ENCODE peak calls at places on chromosomes 16 and 17, in five cellular contexts. V, A, S, W and U are unnamed samples. For H3K27me3 and H3K4me1, the result is how much of the 10 kb centered on the place peaks cover.

GRCh38 chr16:58045096-58045495 is 19.5 kb downstream of the MMP15 start:
- DNase-seq in V (no peak), A (no peak), S (no peak), W (no peak), U (no peak)

GRCh38 chr16:86517652-86518258 is 7.4 kb downstream of the FOXF1 start:
- DNase-seq in V (peak), A (peak), S (peak), W (no peak), U (no peak)

GRCh38 chr17:52758481-52758880 is 600.0 kb upstream of the CA10 start:
- DNase-seq in V (no peak), A (no peak), S (no peak), W (no peak), U (no peak)

GRCh38 chr16:80318107-80318506 is 222.7 kb upstream of the DYNLRB2 start:
- DNase-seq in V (no peak), A (no peak), S (no peak), W (no peak), U (no peak)

GRCh38 chr16:85674418-85674755 is 14.4 kb downstream of the GINS2 start:
- DNase-seq in V (no peak), A (no peak), S (no peak), W (no peak), U (no peak)

GRCh38 chr17:79801156-79802038 is 4.5 kb upstream of the CBX8 start:
- DNase-seq in V (no peak), A (no peak), S (no peak), W (no peak), U (no peak)

GRCh38 chr17:28491860-28492259 is 14.3 kb upstream of the FOXN1 start:
- DNase-seq in V (no peak), A (no peak), S (no peak), W (no peak), U (no peak)

GRCh38 chr17:42329025-42329976 is 41.0 kb downstream of the STAT5A start:
- DNase-seq in V (no peak), A (no peak), S (no peak), W (no peak), U (no peak)

GRCh38 chr17:47785538-47786123 is 36.0 kb downstream of the OSBPL7 start:
- DNase-seq in V (no peak), A (no peak), S (no peak), W (no peak), U (no peak)

GRCh38 chr17:60744355-60744958 is 66.8 kb downstream of the BCAS3 start:
- DNase-seq in V (no peak), A (no peak), S (no peak), W (no peak), U (no peak)

GRCh38 chr16:20901441-20902112 is 1.0 kb downstream of the LYRM1 start:
- DNase-seq in V (peak), A (peak), S (no peak), W (no peak), U (peak)

GRCh38 chr16:31458073-31458834 is 1.0 kb upstream of the ARMC5 start:
- DNase-seq in V (peak), A (no peak), S (no peak), W (no peak), U (peak)

GRCh38 chr16:57537194-57537505 is 779 bp upstream of the CCDC102A start:
- DNase-seq in V (no peak), A (no peak), S (no peak), W (no peak), U (no peak)

GRCh38 chr16:6725634-6726331 is 606.9 kb upstream of the RBFOX1 start:
- DNase-seq in V (no peak), A (peak), S (no peak), W (no peak), U (no peak)

GRCh38 chr16:86244936-86245335 is 265.4 kb upstream of the FOXF1 start:
- DNase-seq in V (no peak), A (no peak), S (no peak), W (no peak), U (no peak)

GRCh38 chr16:9415588-9415987 is 324.1 kb downstream of the HAPSTR1 start:
- DNase-seq in V (no peak), A (no peak), S (no peak), W (no peak), U (no peak)

GRCh38 chr16:12178251-12178990 is 201.9 kb downstream of the SNX29 start:
- DNase-seq in V (no peak), A (no peak), S (no peak), W (no peak), U (no peak)

GRCh38 chr16:11152205-11152604 is 103.8 kb downstream of the SOCS1 start:
- DNase-seq in V (no peak), A (no peak), S (no peak), W (no peak), U (no peak)

GRCh38 chr17:82281502-82282238 is 8.2 kb upstream of the CSNK1D start:
- DNase-seq in V (no peak), A (no peak), S (no peak), W (peak), U (no peak)

GRCh38 chr16:1351582-1352362 is at the start of the genes GNPTG and TSR3:
- DNase-seq in V (peak), A (peak), S (peak), W (peak), U (peak)

GRCh38 chr17:12136646-12137045 is 116.0 kb downstream of the MAP2K4 start:
- DNase-seq in V (no peak), A (no peak), S (no peak), W (no peak), U (no peak)

GRCh38 chr16:23172549-23172948 is 10.0 kb upstream of the SCNN1G start:
- DNase-seq in V (no peak), A (no peak), S (no peak), W (no peak), U (no peak)

GRCh38 chr17:33166472-33166871 is 126.6 kb downstream of the ASIC2 start:
- DNase-seq in V (no peak), A (no peak), S (no peak), W (no peak), U (no peak)

GRCh38 chr17:30921544-30922196 is at the start of gene ADAP2:
- DNase-seq in V (no peak), A (peak), S (no peak), W (no peak), U (peak)

GRCh38 chr16:66131895-66132294 is 234.6 kb upstream of the CDH5 start:
- DNase-seq in V (no peak), A (no peak), S (no peak), W (no peak), U (no peak)

GRCh38 chr17:2023692-2024571 is 1.2 kb downstream of the RTN4RL1 start:
- DNase-seq in V (peak), A (peak), S (no peak), W (no peak), U (peak)

GRCh38 chr16:55655709-55656694 is at the start of gene SLC6A2:
- DNase-seq in V (no peak), A (no peak), S (no peak), W (no peak), U (no peak)

GRCh38 chr16:57264950-57265371 is 19.5 kb downstream of the PLLP start:
- DNase-seq in V (no peak), A (no peak), S (no peak), W (no peak), U (no peak)

GRCh38 chr16:57984443-57985203 is 13.7 kb upstream of the CNGB1 start:
- DNase-seq in V (peak), A (peak), S (peak), W (no peak), U (peak)

GRCh38 chr16:397736-398332 is 835 bp downstream of the NME4 start:
- DNase-seq in V (peak), A (peak), S (no peak), W (no peak), U (peak)

GRCh38 chr17:14048169-14048568 is 21.1 kb upstream of the COX10 start:
- DNase-seq in V (no peak), A (no peak), S (no peak), W (no peak), U (no peak)

GRCh38 chr17:57343717-57344116 is 87.4 kb downstream of the MSI2 start:
- DNase-seq in V (no peak), A (no peak), S (no peak), W (no peak), U (no peak)

GRCh38 chr17:76071497-76072148 is 694 bp downstream of the SRP68 start:
- DNase-seq in V (no peak), A (no peak), S (no peak), W (no peak), U (no peak)

GRCh38 chr16:73949574-73950348 is 346.9 kb upstream of the PSMD7 start:
- DNase-seq in V (no peak), A (peak), S (no peak), W (no peak), U (no peak)

GRCh38 chr17:64006361-64007088 is 8.4 kb downstream of the PRR29 start:
- DNase-seq in V (no peak), A (no peak), S (no peak), W (no peak), U (peak)

GRCh38 chr17:77696151-77696719 is 262.3 kb upstream of the TNRC6C start:
- DNase-seq in V (no peak), A (no peak), S (no peak), W (no peak), U (no peak)
- H3K27me3 ChIP-seq in V (under half), A (under half), S (under half), W (under half), U (half or more)

DNA sequence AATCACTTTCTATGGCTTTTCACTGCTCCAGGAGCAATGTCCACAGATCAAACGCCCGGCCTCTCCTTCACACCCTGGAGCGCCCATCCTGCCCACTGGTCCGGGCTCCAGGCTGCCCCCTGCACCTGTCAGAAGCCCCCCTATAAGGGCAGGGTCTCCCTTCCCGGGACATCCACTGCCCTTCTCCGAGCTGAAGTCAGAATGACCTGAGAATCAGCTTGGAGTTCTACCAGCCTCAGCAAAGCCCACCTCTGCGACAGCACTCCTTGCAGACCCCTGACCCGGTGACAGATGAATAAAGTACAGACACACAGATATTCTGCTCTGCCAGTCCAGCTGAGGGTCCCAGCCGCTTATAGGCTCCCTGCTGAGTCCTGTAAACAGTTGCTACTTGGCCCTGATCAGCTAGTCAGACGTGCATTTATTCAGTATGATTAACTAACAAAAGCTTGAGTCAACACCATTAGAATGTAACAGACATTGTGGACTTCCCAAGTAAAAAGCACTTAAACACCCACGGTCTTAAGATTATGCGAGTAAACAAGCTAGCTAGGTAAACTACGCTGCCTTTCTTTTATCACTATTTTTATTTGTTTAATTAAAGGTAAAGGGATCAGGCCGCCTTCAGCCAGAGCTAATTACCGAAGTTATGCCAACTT is 4.8 kb downstream of the SLC7A5 start:
- DNase-seq in V (no peak), A (no peak), S (no peak), W (no peak), U (no peak)
- H3K4me1 ChIP-seq in V (under half), A (under half), S (under half), W (under half), U (under half)

GRCh38 chr16:68237243-68238028 is 1.5 kb upstream of the ESRP2 start:
- DNase-seq in V (peak), A (peak), S (peak), W (peak), U (peak)
- TF ChIP-seq EP300 in V (peak), A (peak), S (no peak), W (no peak), U (no peak)

DNA sequence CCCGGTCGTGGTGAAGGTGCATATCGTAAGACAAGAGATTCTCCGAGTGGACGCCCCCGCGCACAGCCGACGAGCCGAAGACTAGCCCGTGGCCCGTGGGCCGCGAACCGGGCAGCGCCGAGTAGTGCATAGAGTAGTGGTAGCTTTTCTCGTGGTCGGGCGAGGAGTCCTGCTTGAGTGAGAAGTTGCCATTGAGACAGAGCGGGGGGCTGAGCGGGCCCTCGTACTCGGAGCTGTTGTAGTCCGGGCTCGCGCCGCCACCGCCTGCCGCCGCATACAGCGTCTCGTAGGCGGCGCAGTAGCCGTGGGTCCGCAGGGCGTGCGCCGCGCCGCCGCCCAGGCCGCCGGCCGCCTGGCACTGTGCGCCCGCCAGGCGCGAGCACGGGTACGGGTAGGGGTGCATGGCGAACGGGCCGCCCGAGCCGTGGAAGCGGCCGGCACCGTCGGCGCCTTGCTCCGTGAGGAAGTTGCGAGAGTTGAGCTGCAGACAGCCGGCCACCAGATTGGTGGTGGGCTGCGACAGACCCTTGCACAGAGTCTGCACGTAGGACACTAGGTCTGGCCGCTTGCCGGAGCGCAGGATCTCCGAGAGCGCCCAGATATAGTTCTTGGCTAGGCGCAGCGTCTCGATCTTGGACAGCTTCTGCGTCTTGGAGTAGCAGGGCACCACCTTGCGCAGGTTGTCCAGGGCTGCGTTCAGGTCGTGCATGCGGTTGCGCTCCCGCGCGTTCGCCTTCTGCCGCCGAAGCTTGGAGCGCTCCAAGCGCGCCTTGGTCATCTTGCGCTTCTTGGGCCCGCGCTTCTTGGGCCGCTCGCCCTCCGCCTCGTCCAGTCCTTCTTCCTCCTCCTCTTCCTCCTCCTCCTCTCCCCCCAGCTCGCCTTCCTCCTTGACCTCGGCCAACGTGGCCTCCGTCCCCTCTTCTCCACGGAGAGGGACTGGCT is 2.0 kb downstream of the NEUROD2 start:
- DNase-seq in V (no peak), A (no peak), S (no peak), W (no peak), U (peak)
- H3K27me3 ChIP-seq in V (under half), A (under half), S (half or more), W (under half), U (half or more)

DNA sequence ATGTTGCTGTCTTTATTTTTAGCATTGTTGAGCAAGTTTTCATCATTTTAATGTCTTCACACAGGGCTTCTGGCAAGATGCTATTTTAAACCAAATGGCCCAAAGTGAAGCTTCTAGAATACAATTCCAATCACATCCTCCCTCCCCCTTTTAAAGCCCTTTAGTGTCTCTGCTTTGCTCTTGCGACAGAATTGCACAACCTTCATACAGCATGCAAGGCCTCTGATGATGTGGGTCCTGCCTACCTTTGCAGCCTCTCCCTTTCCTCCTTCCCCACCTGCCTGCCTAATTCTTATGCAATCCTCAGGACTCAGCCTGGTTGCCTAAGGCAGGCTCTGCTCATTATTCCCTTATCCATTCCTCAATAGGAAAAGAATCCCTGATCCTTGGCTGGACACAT is 381.7 kb downstream of the SLC39A11 start:
- DNase-seq in V (no peak), A (no peak), S (no peak), W (no peak), U (no peak)
- H3K4me1 ChIP-seq in V (under half), A (under half), S (under half), W (under half), U (under half)